ENCODE peak calls at places on chromosome 10, in nine cellular contexts. V is CD8-positive, alpha-beta memory T cell; Y is cardiac muscle cell; C is NCI-H2081; U is cardiac septum; B is ovary; X is IMR-90; O is NCI-H1694 treated with DMSO at 0.1 percent for 48 hours; N is stimulated activated CD8-positive, alpha-beta memory T cell treated with anti-CD3 and anti-CD28 coated beads, Interleukin-4, amount 100 ng/mL, for 1 hour. D is an unnamed sample.

GRCh38 chr10:113665806-113666354 is 2.0 kb upstream of the NRAP start:
- DNase-seq in V (no peak), Y (no peak), C (no peak), U (no peak), B (no peak), X (peak), O (no peak), N (no peak), D (no peak)

GRCh38 chr10:60806951-60807350 is 28.7 kb downstream of the CDK1 start:
- DNase-seq in V (no peak), Y (no peak), C (no peak), U (no peak), B (no peak), X (no peak), O (no peak), N (no peak), D (no peak)

GRCh38 chr10:7559447-7559846 is 107.3 kb downstream of the ITIH5 start:
- DNase-seq in V (no peak), Y (no peak), C (no peak), U (no peak), B (no peak), X (no peak), O (no peak), N (no peak), D (no peak)

GRCh38 chr10:129099992-129100391 is 367.0 kb upstream of the MGMT start:
- DNase-seq in V (no peak), Y (no peak), C (no peak), U (no peak), B (no peak), X (no peak), O (no peak), N (no peak), D (no peak)

GRCh38 chr10:101773923-101774588 is 1.9 kb downstream of the FGF8 start:
- DNase-seq in V (no peak), Y (no peak), C (no peak), U (no peak), B (no peak), X (no peak), O (no peak), N (no peak), D (no peak)

GRCh38 chr10:104333728-104334373 is 4.4 kb downstream of the ITPRIP start:
- DNase-seq in V (no peak), Y (no peak), C (no peak), U (peak), B (peak), X (no peak), O (no peak), N (no peak), D (no peak)

GRCh38 chr10:110843031-110843430 is 28.7 kb upstream of the PDCD4 start:
- DNase-seq in V (peak), Y (no peak), C (no peak), U (no peak), B (no peak), X (no peak), O (peak), N (no peak), D (no peak)

GRCh38 chr10:98269435-98269912 is 1.5 kb upstream of the LOXL4 start:
- DNase-seq in V (no peak), Y (peak), C (no peak), U (peak), B (peak), X (peak), O (no peak), N (no peak), D (peak)

D was measured in cerebellum.